ENCODE peak calls at places on chromosomes 1 and 21, in nine cellular contexts. E, Y, P, B, F, I, G, W and D are unnamed samples.

GRCh38 chr1:84350104-84350503 is 48.2 kb upstream of the DNASE2B start:
- DNase-seq in E (no peak), Y (no peak), P (no peak), B (no peak), F (no peak), I (no peak), G (no peak), W (peak), D (no peak)

GRCh38 chr1:229972600-229973296 is 94.3 kb upstream of the GALNT2 start:
- DNase-seq in E (no peak), Y (no peak), P (peak), B (no peak), F (no peak), I (peak), G (no peak), W (no peak), D (no peak)

GRCh38 chr21:41761211-41762181 is 5.4 kb downstream of the RIPK4 start:
- DNase-seq in E (peak), Y (no peak), P (no peak), B (peak), F (no peak), I (no peak), G (peak), W (peak), D (no peak)

GRCh38 chr1:152768847-152769533 is 6.0 kb upstream of the LCE1F start:
- DNase-seq in E (no peak), Y (no peak), P (no peak), B (no peak), F (no peak), I (no peak), G (no peak), W (peak), D (no peak)

GRCh38 chr1:20685099-20685662 is 24.0 kb upstream of the DDOST start:
- DNase-seq in E (no peak), Y (no peak), P (no peak), B (no peak), F (no peak), I (no peak), G (no peak), W (no peak), D (no peak)

GRCh38 chr1:27306071-27306470 is 15.9 kb upstream of the TMEM222 start:
- DNase-seq in E (no peak), Y (no peak), P (no peak), B (no peak), F (no peak), I (no peak), G (no peak), W (no peak), D (no peak)

GRCh38 chr1:160746870-160747500 is 7.9 kb downstream of the SLAMF7 start:
- DNase-seq in E (no peak), Y (no peak), P (no peak), B (peak), F (no peak), I (no peak), G (no peak), W (no peak), D (no peak)

GRCh38 chr1:104132386-104132973 is 382.8 kb downstream of the AMY1C start:
- DNase-seq in E (no peak), Y (no peak), P (no peak), B (peak), F (no peak), I (no peak), G (peak), W (peak), D (no peak)

GRCh38 chr1:84299536-84300260 is 1.8 kb upstream of the SAMD13 start:
- DNase-seq in E (no peak), Y (no peak), P (no peak), B (peak), F (no peak), I (no peak), G (no peak), W (peak), D (no peak)

GRCh38 chr1:204065174-204065985 is 7.5 kb upstream of the SOX13 start:
- DNase-seq in E (peak), Y (no peak), P (no peak), B (peak), F (no peak), I (no peak), G (peak), W (peak), D (no peak)

GRCh38 chr1:8671313-8671917 is 146.0 kb downstream of the RERE start:
- DNase-seq in E (no peak), Y (no peak), P (peak), B (peak), F (no peak), I (peak), G (peak), W (peak), D (no peak)

GRCh38 chr1:41496080-41497055 is 11.9 kb upstream of the EDN2 start:
- DNase-seq in E (peak), Y (no peak), P (peak), B (peak), F (peak), I (peak), G (peak), W (peak), D (peak)

GRCh38 chr1:153617677-153618076 is 1.6 kb upstream of the S100A14 start:
- DNase-seq in E (peak), Y (no peak), P (peak), B (peak), F (no peak), I (peak), G (peak), W (no peak), D (peak)

GRCh38 chr1:61873581-61873980 is 131.3 kb downstream of the PATJ start:
- DNase-seq in E (no peak), Y (no peak), P (no peak), B (no peak), F (no peak), I (peak), G (no peak), W (no peak), D (no peak)

GRCh38 chr1:171220551-171221175 is 27.6 kb upstream of the FMO1 start:
- DNase-seq in E (no peak), Y (no peak), P (no peak), B (peak), F (no peak), I (no peak), G (no peak), W (no peak), D (no peak)

GRCh38 chr1:27380223-27380622 is 2.9 kb downstream of the CD164L2 start:
- DNase-seq in E (no peak), Y (no peak), P (no peak), B (no peak), F (no peak), I (no peak), G (no peak), W (no peak), D (no peak)

GRCh38 chr1:160197231-160197630 is 6.9 kb downstream of the CASQ1 start:
- DNase-seq in E (no peak), Y (no peak), P (no peak), B (no peak), F (no peak), I (no peak), G (no peak), W (no peak), D (no peak)

GRCh38 chr1:116806245-116806644 is 52.0 kb downstream of the CD2 start:
- DNase-seq in E (no peak), Y (no peak), P (peak), B (no peak), F (no peak), I (no peak), G (no peak), W (no peak), D (no peak)

GRCh38 chr1:208880433-208881100 is 636.4 kb upstream of the PLXNA2 start:
- DNase-seq in E (no peak), Y (no peak), P (no peak), B (peak), F (peak), I (no peak), G (no peak), W (no peak), D (no peak)

GRCh38 chr1:25703671-25704637 is 87.4 kb downstream of the MAN1C1 start:
- DNase-seq in E (no peak), Y (no peak), P (peak), B (no peak), F (no peak), I (no peak), G (no peak), W (no peak), D (no peak)

GRCh38 chr1:34101151-34101550 is 63.9 kb downstream of the CSMD2 start:
- DNase-seq in E (no peak), Y (no peak), P (no peak), B (peak), F (no peak), I (no peak), G (no peak), W (no peak), D (no peak)

GRCh38 chr1:115283681-115284146 is 54.3 kb downstream of the NGF start:
- DNase-seq in E (no peak), Y (no peak), P (no peak), B (no peak), F (no peak), I (no peak), G (no peak), W (no peak), D (no peak)

GRCh38 chr1:90919900-90920299 is 101.9 kb downstream of the ZNF644 start:
- DNase-seq in E (no peak), Y (no peak), P (no peak), B (peak), F (no peak), I (no peak), G (no peak), W (no peak), D (no peak)

GRCh38 chr1:19209439-19209989 is 552 bp downstream of the UBR4 start:
- DNase-seq in E (peak), Y (peak), P (peak), B (peak), F (no peak), I (peak), G (peak), W (peak), D (peak)

GRCh38 chr1:237868814-237869600 is 21.7 kb downstream of the ZP4 start:
- DNase-seq in E (no peak), Y (no peak), P (no peak), B (no peak), F (no peak), I (no peak), G (no peak), W (no peak), D (no peak)

GRCh38 chr1:193417420-193417819 is 231.0 kb upstream of the B3GALT2 start:
- DNase-seq in E (no peak), Y (no peak), P (peak), B (peak), F (no peak), I (peak), G (no peak), W (peak), D (no peak)

GRCh38 chr21:41545500-41546359 is 37.8 kb upstream of the TMPRSS2 start:
- DNase-seq in E (no peak), Y (no peak), P (no peak), B (peak), F (no peak), I (no peak), G (no peak), W (no peak), D (no peak)

GRCh38 chr1:46797696-46798470 is 963 bp upstream of the CYP4B1 start:
- DNase-seq in E (no peak), Y (no peak), P (no peak), B (no peak), F (no peak), I (no peak), G (no peak), W (no peak), D (no peak)

GRCh38 chr1:173889885-173890284 is 21.7 kb downstream of the ZBTB37 start:
- DNase-seq in E (no peak), Y (no peak), P (no peak), B (no peak), F (no peak), I (no peak), G (no peak), W (no peak), D (no peak)

GRCh38 chr1:48203287-48203900 is 19.1 kb upstream of the SLC5A9 start:
- DNase-seq in E (no peak), Y (no peak), P (no peak), B (peak), F (no peak), I (no peak), G (peak), W (peak), D (no peak)

GRCh38 chr21:26715878-26716506 is 129.2 kb downstream of the ADAMTS1 start:
- DNase-seq in E (peak), Y (no peak), P (peak), B (peak), F (no peak), I (peak), G (peak), W (peak), D (no peak)